ENCODE peak calls at places on chromosomes 6 and 20, in ten cellular contexts. One of them, this sample, is unnamed. For H4K20me1, the result is how much of the 10 kb centered on the place peaks cover.

GRCh38 chr20:13494019-13494418 is 144.7 kb downstream of the TASP1 start:
- DNase-seq in K562: no peak
- DNase-seq in MM.1S: no peak
- DNase-seq in endothelial cell of umbilical vein: no peak
- DNase-seq in hepatocyte: no peak
- DNase-seq in HCT116: no peak
- DNase-seq in fibroblast of lung: no peak
- DNase-seq in GM23248: peak
- DNase-seq in PC-3: peak
- DNase-seq in GM23338: no peak
- DNase-seq in this sample: no peak

GRCh38 chr20:23302386-23302785 is 48.2 kb upstream of the NXT1 start:
- DNase-seq in hepatocyte: no peak
- DNase-seq in PC-3: no peak
- DNase-seq in GM23248: no peak
- DNase-seq in HCT116: no peak
- DNase-seq in K562: no peak
- DNase-seq in GM23338: no peak
- DNase-seq in fibroblast of lung: no peak
- DNase-seq in MM.1S: no peak
- DNase-seq in endothelial cell of umbilical vein: no peak
- DNase-seq in this sample: no peak

GRCh38 chr20:25310921-25311728 is 63.2 kb downstream of the PYGB start:
- DNase-seq in MM.1S: peak
- DNase-seq in GM23338: no peak
- DNase-seq in PC-3: peak
- DNase-seq in hepatocyte: no peak
- DNase-seq in K562: no peak
- DNase-seq in fibroblast of lung: peak
- DNase-seq in HCT116: no peak
- DNase-seq in GM23248: peak
- DNase-seq in endothelial cell of umbilical vein: no peak
- DNase-seq in this sample: no peak

GRCh38 chr20:4488407-4489339 is 233.0 kb upstream of the PRND start:
- DNase-seq in GM23338: no peak
- DNase-seq in K562: no peak
- DNase-seq in HCT116: no peak
- DNase-seq in endothelial cell of umbilical vein: no peak
- DNase-seq in hepatocyte: no peak
- DNase-seq in MM.1S: no peak
- DNase-seq in GM23248: peak
- DNase-seq in fibroblast of lung: peak
- DNase-seq in PC-3: peak
- DNase-seq in this sample: no peak

GRCh38 chr20:58868795-58869194 is 16.3 kb downstream of the GNAS start:
- DNase-seq in GM23338: peak
- DNase-seq in K562: no peak
- DNase-seq in MM.1S: no peak
- DNase-seq in PC-3: no peak
- DNase-seq in endothelial cell of umbilical vein: no peak
- DNase-seq in hepatocyte: peak
- DNase-seq in fibroblast of lung: peak
- DNase-seq in GM23248: no peak
- DNase-seq in HCT116: no peak
- DNase-seq in this sample: peak

GRCh38 chr6:86407128-86407527 is 530.2 kb upstream of the HTR1E start:
- DNase-seq in MM.1S: no peak
- DNase-seq in hepatocyte: no peak
- DNase-seq in GM23338: no peak
- DNase-seq in endothelial cell of umbilical vein: no peak
- DNase-seq in K562: no peak
- DNase-seq in PC-3: no peak
- DNase-seq in GM23248: no peak
- DNase-seq in fibroblast of lung: no peak
- DNase-seq in HCT116: no peak
- DNase-seq in this sample: no peak

GRCh38 chr20:10113746-10114145 is 79.0 kb downstream of the ANKEF1 start:
- DNase-seq in MM.1S: no peak
- DNase-seq in fibroblast of lung: no peak
- DNase-seq in K562: no peak
- DNase-seq in GM23338: no peak
- DNase-seq in endothelial cell of umbilical vein: no peak
- DNase-seq in GM23248: peak
- DNase-seq in HCT116: no peak
- DNase-seq in PC-3: peak
- DNase-seq in hepatocyte: no peak
- DNase-seq in this sample: no peak

GRCh38 chr20:63183422-63184146 is 32.3 kb downstream of the YTHDF1 start:
- DNase-seq in HCT116: peak
- DNase-seq in fibroblast of lung: peak
- DNase-seq in hepatocyte: peak
- DNase-seq in endothelial cell of umbilical vein: peak
- DNase-seq in PC-3: peak
- DNase-seq in MM.1S: peak
- DNase-seq in K562: peak
- DNase-seq in GM23248: peak
- DNase-seq in GM23338: peak
- DNase-seq in this sample: peak

GRCh38 chr6:80938131-80938530 is 814.4 kb downstream of the TENT5A start:
- DNase-seq in PC-3: no peak
- DNase-seq in HCT116: no peak
- DNase-seq in GM23248: no peak
- DNase-seq in K562: no peak
- DNase-seq in hepatocyte: no peak
- DNase-seq in fibroblast of lung: no peak
- DNase-seq in MM.1S: no peak
- DNase-seq in GM23338: no peak
- DNase-seq in endothelial cell of umbilical vein: no peak
- DNase-seq in this sample: no peak

GRCh38 chr6:80939936-80940335 is 812.5 kb downstream of the TENT5A start:
- DNase-seq in endothelial cell of umbilical vein: no peak
- DNase-seq in HCT116: no peak
- DNase-seq in GM23248: no peak
- DNase-seq in K562: no peak
- DNase-seq in fibroblast of lung: no peak
- DNase-seq in hepatocyte: no peak
- DNase-seq in PC-3: no peak
- DNase-seq in MM.1S: no peak
- DNase-seq in GM23338: no peak
- DNase-seq in this sample: no peak

GRCh38 chr6:80939480-80939879 is 813.0 kb downstream of the TENT5A start:
- DNase-seq in GM23248: no peak
- DNase-seq in HCT116: no peak
- DNase-seq in PC-3: no peak
- DNase-seq in GM23338: no peak
- DNase-seq in fibroblast of lung: no peak
- DNase-seq in hepatocyte: no peak
- DNase-seq in K562: no peak
- DNase-seq in MM.1S: no peak
- DNase-seq in endothelial cell of umbilical vein: no peak
- DNase-seq in this sample: no peak
- H3K27ac ChIP-seq in GM23248: no peak
- H3K27ac ChIP-seq in HCT116: no peak
- H3K27ac ChIP-seq in PC-3: no peak
- H3K27ac ChIP-seq in GM23338: no peak
- H3K27ac ChIP-seq in fibroblast of lung: no peak
- H3K27ac ChIP-seq in hepatocyte: no peak
- H3K27ac ChIP-seq in K562: no peak
- H3K27ac ChIP-seq in MM.1S: no peak
- H3K27ac ChIP-seq in endothelial cell of umbilical vein: no peak
- H3K27ac ChIP-seq in this sample: no peak

DNA sequence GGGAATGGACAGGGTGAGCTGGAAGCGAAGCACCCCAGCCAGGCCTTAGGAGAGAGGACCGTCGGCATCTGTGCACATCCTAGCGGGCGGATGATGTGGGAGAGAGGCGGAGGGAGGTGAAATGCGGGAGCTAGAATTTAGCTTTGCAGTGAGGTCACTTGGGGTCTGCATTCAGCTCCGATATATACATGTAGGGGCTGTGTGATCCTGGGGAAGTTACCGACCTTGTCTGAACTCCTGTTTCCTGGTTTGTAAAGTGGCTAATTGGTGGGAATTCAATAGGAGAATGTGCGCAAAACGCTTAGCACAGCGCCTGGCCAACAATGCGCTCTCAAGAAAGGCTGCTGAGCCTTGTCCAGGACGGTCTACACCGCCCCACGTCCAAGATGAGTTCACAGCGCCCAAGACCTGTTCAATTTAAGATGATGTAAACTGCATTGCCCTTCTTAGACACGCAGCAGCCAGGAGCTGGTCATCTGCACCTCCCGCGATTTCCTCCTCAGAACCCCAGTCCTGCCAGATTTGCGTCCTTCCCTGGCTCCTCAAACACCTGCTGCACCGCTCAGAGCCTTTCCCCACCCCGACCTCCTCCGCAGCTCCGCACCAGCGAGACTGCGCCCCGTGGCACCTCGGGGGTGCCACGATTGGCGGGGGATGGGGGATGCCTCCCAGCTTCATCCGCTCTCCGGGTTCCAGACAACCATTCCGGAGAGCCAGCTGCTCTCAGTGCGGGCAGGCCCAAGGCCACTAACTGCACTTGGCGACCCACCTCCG is 6.8 kb upstream of the TFAP2A start:
- DNase-seq in GM23248: no peak
- DNase-seq in PC-3: no peak
- DNase-seq in GM23338: peak
- DNase-seq in HCT116: no peak
- DNase-seq in MM.1S: no peak
- DNase-seq in K562: no peak
- DNase-seq in fibroblast of lung: no peak
- DNase-seq in hepatocyte: no peak
- DNase-seq in endothelial cell of umbilical vein: no peak
- DNase-seq in this sample: no peak
- TF ChIP-seq EZH2 in GM23248: peak
- TF ChIP-seq EZH2 in PC-3: no peak
- TF ChIP-seq EZH2 in GM23338: peak
- TF ChIP-seq EZH2 in HCT116: no peak
- TF ChIP-seq EZH2 in MM.1S: no peak
- TF ChIP-seq EZH2 in K562: peak
- TF ChIP-seq EZH2 in fibroblast of lung: peak
- TF ChIP-seq EZH2 in hepatocyte: peak
- TF ChIP-seq EZH2 in endothelial cell of umbilical vein: peak
- TF ChIP-seq EZH2 in this sample: peak

GRCh38 chr6:7166410-7167293 is 58.9 kb downstream of the RREB1 start:
- DNase-seq in PC-3: no peak
- DNase-seq in GM23338: no peak
- DNase-seq in HCT116: no peak
- DNase-seq in fibroblast of lung: peak
- DNase-seq in GM23248: no peak
- DNase-seq in endothelial cell of umbilical vein: no peak
- DNase-seq in hepatocyte: no peak
- DNase-seq in K562: peak
- DNase-seq in MM.1S: no peak
- DNase-seq in this sample: no peak

GRCh38 chr6:7164536-7165001 is 56.8 kb downstream of the RREB1 start:
- DNase-seq in HCT116: no peak
- DNase-seq in MM.1S: no peak
- DNase-seq in PC-3: no peak
- DNase-seq in hepatocyte: no peak
- DNase-seq in GM23248: no peak
- DNase-seq in fibroblast of lung: no peak
- DNase-seq in K562: no peak
- DNase-seq in endothelial cell of umbilical vein: no peak
- DNase-seq in GM23338: no peak
- DNase-seq in this sample: no peak

GRCh38 chr6:7165736-7166296 is 58.1 kb downstream of the RREB1 start:
- DNase-seq in GM23248: no peak
- DNase-seq in MM.1S: no peak
- DNase-seq in PC-3: no peak
- DNase-seq in fibroblast of lung: no peak
- DNase-seq in HCT116: no peak
- DNase-seq in K562: peak
- DNase-seq in hepatocyte: no peak
- DNase-seq in GM23338: peak
- DNase-seq in endothelial cell of umbilical vein: no peak
- DNase-seq in this sample: peak

GRCh38 chr6:7163661-7164071 is 55.9 kb downstream of the RREB1 start:
- DNase-seq in fibroblast of lung: no peak
- DNase-seq in endothelial cell of umbilical vein: no peak
- DNase-seq in HCT116: no peak
- DNase-seq in hepatocyte: no peak
- DNase-seq in PC-3: no peak
- DNase-seq in MM.1S: no peak
- DNase-seq in GM23248: no peak
- DNase-seq in K562: no peak
- DNase-seq in GM23338: no peak
- DNase-seq in this sample: no peak

DNA sequence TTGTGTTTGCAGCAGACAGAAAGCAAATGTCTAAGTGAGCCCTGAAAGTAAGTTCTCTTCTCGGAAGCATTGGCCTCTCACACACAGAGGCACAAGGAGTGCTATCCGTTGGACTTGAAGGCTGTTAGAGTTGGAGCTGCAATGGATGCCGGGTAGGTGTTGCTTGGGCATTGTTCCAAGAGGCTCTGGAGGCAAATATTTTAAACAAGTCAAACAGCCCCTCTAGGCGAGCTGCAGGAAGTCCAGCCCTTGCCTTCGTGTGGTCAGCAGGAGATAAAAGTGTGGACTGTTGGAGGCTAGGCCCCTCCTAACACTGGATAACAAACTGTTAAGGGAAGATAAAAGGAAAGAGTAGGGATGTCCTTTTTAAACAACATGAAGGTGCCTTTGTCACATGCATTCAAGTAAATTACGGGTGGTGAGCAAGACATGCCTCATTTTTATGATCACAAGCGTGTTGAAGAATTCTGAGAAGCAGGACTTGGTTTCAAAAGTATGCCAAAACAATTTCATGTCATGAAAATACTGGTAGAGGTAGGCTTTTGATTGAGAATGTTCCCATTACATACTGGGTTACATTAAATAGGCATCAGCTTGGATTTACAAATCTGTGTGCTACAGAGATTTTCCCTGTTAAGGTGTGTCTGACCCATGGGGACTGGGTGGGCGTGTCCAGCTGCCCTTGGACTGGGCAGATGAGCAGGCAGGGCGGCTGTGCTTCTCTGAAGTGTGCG is 57.4 kb downstream of the RREB1 start:
- DNase-seq in GM23338: no peak
- DNase-seq in GM23248: no peak
- DNase-seq in K562: peak
- DNase-seq in HCT116: no peak
- DNase-seq in hepatocyte: peak
- DNase-seq in fibroblast of lung: peak
- DNase-seq in MM.1S: no peak
- DNase-seq in PC-3: no peak
- DNase-seq in endothelial cell of umbilical vein: no peak
- DNase-seq in this sample: no peak
- H4K20me1 ChIP-seq in GM23338: under half
- H4K20me1 ChIP-seq in GM23248: under half
- H4K20me1 ChIP-seq in K562: under half
- H4K20me1 ChIP-seq in HCT116: under half
- H4K20me1 ChIP-seq in hepatocyte: under half
- H4K20me1 ChIP-seq in fibroblast of lung: under half
- H4K20me1 ChIP-seq in MM.1S: under half
- H4K20me1 ChIP-seq in PC-3: under half
- H4K20me1 ChIP-seq in endothelial cell of umbilical vein: under half
- H4K20me1 ChIP-seq in this sample: half or more

GRCh38 chr20:57389695-57390603 is 1.2 kb upstream of the RBM38 start:
- DNase-seq in hepatocyte: no peak
- DNase-seq in MM.1S: no peak
- DNase-seq in K562: peak
- DNase-seq in endothelial cell of umbilical vein: peak
- DNase-seq in GM23248: no peak
- DNase-seq in HCT116: no peak
- DNase-seq in PC-3: no peak
- DNase-seq in GM23338: peak
- DNase-seq in fibroblast of lung: no peak
- DNase-seq in this sample: peak

GRCh38 chr20:57392130-57392445 is 892 bp downstream of the RBM38 start:
- DNase-seq in hepatocyte: no peak
- DNase-seq in HCT116: no peak
- DNase-seq in MM.1S: no peak
- DNase-seq in endothelial cell of umbilical vein: no peak
- DNase-seq in K562: no peak
- DNase-seq in GM23248: no peak
- DNase-seq in fibroblast of lung: no peak
- DNase-seq in PC-3: no peak
- DNase-seq in GM23338: no peak
- DNase-seq in this sample: peak

GRCh38 chr20:57390604-57391438 is at the start of gene RBM38:
- DNase-seq in MM.1S: peak
- DNase-seq in PC-3: peak
- DNase-seq in HCT116: peak
- DNase-seq in GM23338: peak
- DNase-seq in endothelial cell of umbilical vein: peak
- DNase-seq in hepatocyte: peak
- DNase-seq in GM23248: peak
- DNase-seq in K562: peak
- DNase-seq in fibroblast of lung: peak
- DNase-seq in this sample: peak

GRCh38 chr20:57392512-57393271 is 1.5 kb downstream of the RBM38 start:
- DNase-seq in PC-3: no peak
- DNase-seq in HCT116: no peak
- DNase-seq in endothelial cell of umbilical vein: no peak
- DNase-seq in hepatocyte: no peak
- DNase-seq in GM23248: no peak
- DNase-seq in K562: peak
- DNase-seq in MM.1S: peak
- DNase-seq in GM23338: no peak
- DNase-seq in fibroblast of lung: no peak
- DNase-seq in this sample: no peak

GRCh38 chr20:57391439-57392129 is 388 bp downstream of the RBM38 start:
- DNase-seq in endothelial cell of umbilical vein: no peak
- DNase-seq in GM23248: peak
- DNase-seq in HCT116: no peak
- DNase-seq in hepatocyte: peak
- DNase-seq in PC-3: peak
- DNase-seq in fibroblast of lung: peak
- DNase-seq in MM.1S: peak
- DNase-seq in K562: peak
- DNase-seq in GM23338: peak
- DNase-seq in this sample: peak
- H3K27ac ChIP-seq in endothelial cell of umbilical vein: peak
- H3K27ac ChIP-seq in GM23248: no peak
- H3K27ac ChIP-seq in HCT116: peak
- H3K27ac ChIP-seq in hepatocyte: no peak
- H3K27ac ChIP-seq in PC-3: no peak
- H3K27ac ChIP-seq in fibroblast of lung: no peak
- H3K27ac ChIP-seq in MM.1S: peak
- H3K27ac ChIP-seq in K562: peak
- H3K27ac ChIP-seq in GM23338: no peak
- H3K27ac ChIP-seq in this sample: no peak

This sample was measured in neural progenitor cell.